ENCODE peak calls at places on chromosome 2, in six cellular contexts. A, N, H, G, X and F are unnamed samples.

GRCh38 chr2:71787108-71787415 is 333.7 kb downstream of the DYSF start:
- DNase-seq in X (no peak), H (no peak), G (no peak), A (no peak), N (no peak), F (no peak)

GRCh38 chr2:26035110-26035728 is 1.3 kb downstream of the RAB10 start:
- DNase-seq in H (no peak), A (no peak), N (no peak), G (no peak), X (no peak), F (peak)

GRCh38 chr2:216849987-216850386 is 9.9 kb downstream of the TNP1 start:
- DNase-seq in X (no peak), N (no peak), A (no peak), G (no peak), H (peak), F (no peak)

GRCh38 chr2:10977003-10977402 is 65.3 kb downstream of the KCNF1 start:
- DNase-seq in G (no peak), N (no peak), A (no peak), H (no peak), X (no peak), F (no peak)

GRCh38 chr2:18253686-18254197 is 306.7 kb downstream of the RDH14 start:
- DNase-seq in X (no peak), H (no peak), N (no peak), G (no peak), A (no peak), F (no peak)

GRCh38 chr2:117956036-117956791 is 57.7 kb downstream of the CCDC93 start:
- DNase-seq in X (no peak), G (no peak), N (no peak), H (no peak), A (no peak), F (no peak)

GRCh38 chr2:46696966-46697829 is 217.8 kb downstream of the TMEM247 start:
- DNase-seq in A (no peak), H (no peak), G (no peak), X (no peak), N (no peak), F (no peak)

GRCh38 chr2:35410431-35411061 is 945.0 kb upstream of the CRIM1 start:
- DNase-seq in A (peak), G (peak), N (peak), X (peak), H (peak), F (no peak)

GRCh38 chr2:228699400-228699799 is 517.9 kb upstream of the SPHKAP start:
- DNase-seq in X (no peak), N (no peak), A (peak), G (no peak), H (peak), F (no peak)